ENCODE peak calls at places on chromosome 20, in eight cellular contexts. W is posterior vena cava, B is AG09309, F is GM23338, K is non-pigmented ciliary epithelial cell, G is RKO, Y is NCI-H1417, S is GM19239. Q is an unnamed sample.

GRCh38 chr20:50037123-50037522 is 54.3 kb downstream of the SNAI1 start:
- DNase-seq in B (no peak), W (peak), Y (no peak), K (no peak), G (no peak), F (no peak), S (no peak), Q (no peak)

GRCh38 chr20:15895560-15896084 is 677.6 kb downstream of the KIF16B start:
- DNase-seq in Y (no peak), S (no peak), K (no peak), F (no peak), B (no peak), W (no peak), G (no peak), Q (no peak)

GRCh38 chr20:46677608-46678007 is 11.6 kb downstream of the TP53RK start:
- DNase-seq in Y (no peak), G (no peak), K (no peak), S (no peak), B (no peak), W (no peak), F (no peak), Q (no peak)

GRCh38 chr20:4132956-4133355 is 117.6 kb upstream of the RNF24 start:
- DNase-seq in W (no peak), F (no peak), S (no peak), G (no peak), K (no peak), B (no peak), Y (no peak), Q (no peak)

GRCh38 chr20:17570347-17571152 is 675 bp downstream of the DSTN start:
- DNase-seq in G (peak), F (peak), K (no peak), S (no peak), B (no peak), Y (peak), W (peak), Q (peak)

GRCh38 chr20:17460119-17460518 is 71.1 kb downstream of the BFSP1 start:
- DNase-seq in F (no peak), B (no peak), G (no peak), W (no peak), Y (no peak), K (no peak), S (no peak), Q (no peak)

GRCh38 chr20:35287509-35288324 is 3.1 kb upstream of the EIF6 start:
- DNase-seq in W (no peak), Y (no peak), K (no peak), S (no peak), B (no peak), F (no peak), G (no peak), Q (no peak)

GRCh38 chr20:1415667-1416468 is 23.0 kb upstream of the FKBP1A start:
- DNase-seq in Y (no peak), B (no peak), F (no peak), S (no peak), G (peak), K (peak), W (no peak), Q (no peak)

GRCh38 chr20:57654363-57654997 is 34.3 kb upstream of the ZBP1 start:
- DNase-seq in W (peak), F (peak), Y (peak), G (peak), B (no peak), S (peak), K (peak), Q (peak)

GRCh38 chr20:37727247-37727956 is 33.6 kb downstream of the CTNNBL1 start:
- DNase-seq in B (no peak), F (no peak), S (no peak), Y (no peak), W (no peak), K (no peak), G (no peak), Q (no peak)

GRCh38 chr20:31679357-31680285 is 41.9 kb downstream of the COX4I2 start:
- DNase-seq in G (no peak), Y (no peak), W (peak), S (no peak), B (no peak), K (no peak), F (no peak), Q (no peak)

GRCh38 chr20:2289475-2289874 is 6.3 kb upstream of the TGM3 start:
- DNase-seq in F (no peak), S (no peak), G (no peak), Y (no peak), K (no peak), W (peak), B (no peak), Q (no peak)

GRCh38 chr20:46388201-46388836 is 18.1 kb downstream of the ELMO2 start:
- DNase-seq in K (no peak), B (no peak), Y (no peak), G (no peak), F (no peak), S (no peak), W (no peak), Q (no peak)

GRCh38 chr20:44720617-44720993 is 5.4 kb downstream of the CCN5 start:
- DNase-seq in S (no peak), G (no peak), B (no peak), W (no peak), F (no peak), K (no peak), Y (no peak), Q (no peak)

GRCh38 chr20:62666736-62667529 is 24.6 kb downstream of the SLCO4A1 start:
- DNase-seq in S (no peak), F (no peak), W (no peak), G (no peak), B (no peak), K (no peak), Y (no peak), Q (no peak)

GRCh38 chr20:18754030-18754659 is 59.4 kb upstream of the SCP2D1 start:
- DNase-seq in B (no peak), W (no peak), F (no peak), G (no peak), S (peak), K (peak), Y (no peak), Q (no peak)

GRCh38 chr20:46363874-46364669 is 42.3 kb downstream of the ELMO2 start:
- DNase-seq in G (peak), K (peak), S (peak), Y (peak), F (peak), W (peak), B (peak), Q (peak)

GRCh38 chr20:15708984-15709598 is 864.2 kb downstream of the KIF16B start:
- DNase-seq in K (no peak), S (peak), W (no peak), B (no peak), F (peak), Y (no peak), G (no peak), Q (peak)

GRCh38 chr20:9185511-9185910 is 116.6 kb downstream of the PLCB4 start:
- DNase-seq in K (no peak), F (no peak), G (peak), W (no peak), B (no peak), S (no peak), Y (no peak), Q (no peak)

GRCh38 chr20:19275630-19276071 is 63.2 kb downstream of the SLC24A3 start:
- DNase-seq in B (no peak), Y (no peak), W (peak), K (no peak), F (no peak), S (no peak), G (no peak), Q (no peak)

GRCh38 chr20:6045566-6045965 is 8.3 kb downstream of the LRRN4 start:
- DNase-seq in B (no peak), W (no peak), F (no peak), K (no peak), G (no peak), S (no peak), Y (no peak), Q (no peak)

GRCh38 chr20:34863421-34863965 is 9.2 kb downstream of the GGT7 start:
- DNase-seq in S (no peak), Y (no peak), B (no peak), G (no peak), W (no peak), F (peak), K (no peak), Q (no peak)

GRCh38 chr20:2708073-2708415 is 15.5 kb downstream of the EBF4 start:
- DNase-seq in K (no peak), G (no peak), B (no peak), Y (peak), W (no peak), F (no peak), S (no peak), Q (no peak)

GRCh38 chr20:25220021-25220730 is 24.7 kb downstream of the ENTPD6 start:
- DNase-seq in G (no peak), S (no peak), B (no peak), W (peak), F (peak), K (no peak), Y (no peak), Q (no peak)

GRCh38 chr20:44457016-44457415 is 18.7 kb upstream of the TTPAL start:
- DNase-seq in K (no peak), S (no peak), Y (peak), B (no peak), F (no peak), G (no peak), W (no peak), Q (peak)

GRCh38 chr20:24469116-24470030 is at the start of gene SYNDIG1:
- DNase-seq in B (no peak), G (no peak), W (peak), F (peak), K (no peak), Y (no peak), S (no peak), Q (peak)

GRCh38 chr20:919491-919916 is 3.4 kb upstream of the ANGPT4 start:
- DNase-seq in W (no peak), K (no peak), B (no peak), F (no peak), Y (no peak), G (no peak), S (no peak), Q (no peak)

GRCh38 chr20:63507083-63507743 is 8.3 kb upstream of the EEF1A2 start:
- DNase-seq in K (no peak), Y (no peak), F (no peak), B (no peak), S (no peak), G (no peak), W (no peak), Q (no peak)

GRCh38 chr20:6007094-6007528 is 46.7 kb downstream of the LRRN4 start:
- DNase-seq in S (no peak), Y (peak), F (no peak), G (peak), W (no peak), K (no peak), B (no peak), Q (no peak)

GRCh38 chr20:25487306-25487705 is 79.8 kb downstream of the GINS1 start:
- DNase-seq in S (no peak), K (no peak), Y (no peak), B (no peak), G (no peak), F (no peak), W (no peak), Q (no peak)

GRCh38 chr20:49286689-49287551 is 9.1 kb upstream of the ZNFX1 start:
- DNase-seq in W (no peak), F (peak), B (no peak), K (no peak), Y (peak), S (no peak), G (peak), Q (no peak)

GRCh38 chr20:8154636-8155035 is 22.6 kb downstream of the PLCB1 start:
- DNase-seq in F (no peak), W (no peak), Y (no peak), G (no peak), K (no peak), S (no peak), B (no peak), Q (no peak)

GRCh38 chr20:64167676-64168075 is 3.4 kb downstream of the MYT1 start:
- DNase-seq in W (no peak), K (no peak), B (no peak), G (no peak), Y (no peak), S (no peak), F (no peak), Q (no peak)

GRCh38 chr20:2299301-2299700 is 3.5 kb downstream of the TGM3 start:
- DNase-seq in W (peak), Y (no peak), K (no peak), S (no peak), F (no peak), B (no peak), G (no peak), Q (no peak)

GRCh38 chr20:40431611-40432010 is 257.4 kb downstream of the MAFB start:
- DNase-seq in F (no peak), B (no peak), S (no peak), K (no peak), G (no peak), W (no peak), Y (no peak), Q (no peak)

GRCh38 chr20:50572922-50573777 is 63.0 kb downstream of the PTPN1 start:
- DNase-seq in Y (no peak), S (no peak), F (no peak), B (peak), K (no peak), W (no peak), G (no peak), Q (no peak)

GRCh38 chr20:64119681-64120341 is 12.4 kb upstream of the NPBWR2 start:
- DNase-seq in K (no peak), S (no peak), B (no peak), G (no peak), F (no peak), W (peak), Y (no peak), Q (no peak)

GRCh38 chr20:49508435-49509199 is 26.1 kb upstream of the KCNB1 start:
- DNase-seq in S (no peak), W (no peak), K (no peak), B (peak), F (peak), Y (peak), G (peak), Q (peak)

GRCh38 chr20:45080867-45081616 is 19.9 kb downstream of the KCNS1 start:
- DNase-seq in F (peak), Y (no peak), W (no peak), S (no peak), K (no peak), G (peak), B (no peak), Q (peak)

Q was measured in HEK293T.